ENCODE peak calls at places on chromosomes 7 and 10, in eight cellular contexts. P, W, J, B, A, D, U and E are unnamed samples.

GRCh38 chr10:110505130-110505815 is 7.6 kb downstream of the DUSP5 start:
- DNase-seq in W (no peak), B (no peak), U (no peak), A (no peak), P (no peak), J (no peak), D (no peak), E (no peak)

GRCh38 chr10:59337254-59337653 is 25.1 kb downstream of the FAM13C start:
- DNase-seq in J (no peak), P (no peak), D (no peak), B (no peak), U (no peak), W (no peak), A (peak), E (no peak)

GRCh38 chr10:44036425-44036824 is 348.5 kb downstream of the CXCL12 start:
- DNase-seq in B (no peak), P (no peak), J (no peak), A (no peak), U (no peak), D (peak), W (no peak), E (no peak)

GRCh38 chr7:7609330-7609729 is 31.2 kb upstream of the UMAD1 start:
- DNase-seq in D (no peak), A (no peak), W (no peak), J (no peak), B (no peak), P (no peak), U (no peak), E (no peak)

GRCh38 chr10:33212061-33212748 is 122.3 kb downstream of the NRP1 start:
- DNase-seq in B (no peak), U (no peak), A (no peak), W (no peak), J (no peak), D (no peak), P (no peak), E (no peak)

GRCh38 chr10:109838592-109839244 is 84.6 kb downstream of the XPNPEP1 start:
- DNase-seq in J (no peak), U (no peak), P (no peak), A (no peak), D (no peak), B (no peak), W (no peak), E (no peak)

GRCh38 chr10:125169915-125170314 is 9.6 kb upstream of the CTBP2 start:
- DNase-seq in J (no peak), U (peak), D (no peak), B (no peak), P (no peak), W (no peak), A (no peak), E (no peak)

GRCh38 chr10:121368347-121369025 is 229.8 kb downstream of the FGFR2 start:
- DNase-seq in U (no peak), W (no peak), A (no peak), D (no peak), P (no peak), J (no peak), B (no peak), E (no peak)

GRCh38 chr7:55013851-55014250 is 5.0 kb upstream of the EGFR start:
- DNase-seq in P (no peak), B (no peak), J (no peak), A (no peak), W (no peak), U (no peak), D (no peak), E (no peak)

GRCh38 chr10:127115086-127115485 is 81.3 kb downstream of the INSYN2A start:
- DNase-seq in A (no peak), J (no peak), P (no peak), U (no peak), B (no peak), W (no peak), D (no peak), E (no peak)

GRCh38 chr7:45184326-45185027 is 26.9 kb downstream of the RAMP3 start:
- DNase-seq in D (no peak), B (no peak), A (no peak), W (no peak), P (no peak), U (peak), J (no peak), E (no peak)

GRCh38 chr10:45444976-45445898 is 71.2 kb downstream of the ALOX5 start:
- DNase-seq in J (no peak), U (peak), D (no peak), B (no peak), A (no peak), P (no peak), W (no peak), E (no peak)

GRCh38 chr7:84722086-84722485 is 464.8 kb downstream of the SEMA3D start:
- DNase-seq in W (no peak), A (no peak), B (no peak), P (no peak), D (no peak), U (no peak), J (no peak), E (no peak)

GRCh38 chr7:133386204-133386603 is 133.3 kb downstream of the EXOC4 start:
- DNase-seq in P (no peak), U (no peak), B (no peak), W (no peak), A (no peak), J (no peak), D (no peak), E (no peak)

GRCh38 chr7:30168800-30169584 is 34.2 kb downstream of the MTURN start:
- DNase-seq in P (no peak), A (peak), D (no peak), J (no peak), U (no peak), B (no peak), W (no peak), E (no peak)

GRCh38 chr10:68208424-68209042 is 23.4 kb downstream of the ATOH7 start:
- DNase-seq in W (peak), P (no peak), D (peak), A (peak), B (peak), J (peak), U (no peak), E (no peak)

GRCh38 chr7:126574276-126574675 is 678.5 kb downstream of the GRM8 start:
- DNase-seq in B (no peak), U (no peak), W (no peak), P (no peak), A (peak), D (no peak), J (no peak), E (no peak)

GRCh38 chr10:77564781-77565589 is 72.6 kb downstream of the KCNMA1 start:
- DNase-seq in U (no peak), D (no peak), A (peak), B (no peak), W (no peak), P (no peak), J (no peak), E (no peak)

GRCh38 chr10:21334891-21335696 is 190.4 kb downstream of the SKIDA1 start:
- DNase-seq in B (no peak), A (peak), D (no peak), W (no peak), U (no peak), J (no peak), P (no peak), E (no peak)

GRCh38 chr10:29590598-29591415 is 44.0 kb downstream of the SVIL start:
- DNase-seq in D (peak), W (peak), A (no peak), J (peak), U (peak), B (no peak), P (no peak), E (no peak)